ENCODE peak calls at places on chromosome 17, in four cellular contexts. One of them, this sample, is unnamed.

GRCh38 chr17:61245706-61246135 is 153.9 kb upstream of the TBX2 start:
- DNase-seq in A549: no peak
- DNase-seq in thoracic aorta: no peak
- DNase-seq in hypothalamus: no peak
- DNase-seq in this sample: no peak

GRCh38 chr17:81513669-81514484 is 1.3 kb upstream of the ACTG1 start:
- DNase-seq in A549: peak
- DNase-seq in thoracic aorta: no peak
- DNase-seq in hypothalamus: no peak
- DNase-seq in this sample: peak

GRCh38 chr17:72761893-72762622 is 330.4 kb downstream of the SLC39A11 start:
- DNase-seq in A549: no peak
- DNase-seq in thoracic aorta: no peak
- DNase-seq in hypothalamus: no peak
- DNase-seq in this sample: no peak

GRCh38 chr17:28612936-28613872 is 781 bp downstream of the RSKR start:
- DNase-seq in A549: peak
- DNase-seq in thoracic aorta: no peak
- DNase-seq in hypothalamus: no peak
- DNase-seq in this sample: no peak

GRCh38 chr17:12136243-12136642 is 115.6 kb downstream of the MAP2K4 start:
- DNase-seq in A549: no peak
- DNase-seq in thoracic aorta: no peak
- DNase-seq in hypothalamus: no peak
- DNase-seq in this sample: no peak

GRCh38 chr17:14297161-14297851 is 3.6 kb upstream of the HS3ST3B1 start:
- DNase-seq in A549: peak
- DNase-seq in thoracic aorta: no peak
- DNase-seq in hypothalamus: no peak
- DNase-seq in this sample: no peak

GRCh38 chr17:77066165-77066564 is 74.6 kb upstream of the SEC14L1 start:
- DNase-seq in A549: no peak
- DNase-seq in thoracic aorta: no peak
- DNase-seq in hypothalamus: no peak
- DNase-seq in this sample: no peak

GRCh38 chr17:80362428-80363119 is 52.4 kb upstream of the ENDOV start:
- DNase-seq in A549: no peak
- DNase-seq in thoracic aorta: no peak
- DNase-seq in hypothalamus: no peak
- DNase-seq in this sample: no peak

GRCh38 chr17:46157443-46158107 is 35.7 kb downstream of the KANSL1 start:
- DNase-seq in A549: no peak
- DNase-seq in thoracic aorta: no peak
- DNase-seq in hypothalamus: no peak
- DNase-seq in this sample: no peak

This sample was measured in gastrocnemius medialis.